ENCODE peak calls at places on chromosomes 7 and 10, in five cellular contexts. Q, W, E, B and U are unnamed samples.

GRCh38 chr10:35854661-35855060 is 212.6 kb upstream of the FZD8 start:
- DNase-seq in W (no peak), E (no peak), B (no peak), Q (no peak), U (no peak)

GRCh38 chr7:91351374-91351773 is 87.1 kb downstream of the FZD1 start:
- DNase-seq in E (no peak), W (no peak), B (no peak), Q (no peak), U (no peak)

GRCh38 chr10:102718220-102718619 is 3.8 kb downstream of the SFXN2 start:
- DNase-seq in W (no peak), E (no peak), B (no peak), Q (no peak), U (no peak)

GRCh38 chr10:114367041-114367675 is 37.1 kb downstream of the AFAP1L2 start:
- DNase-seq in B (no peak), W (no peak), Q (no peak), E (peak; percentile 28), U (no peak)

GRCh38 chr7:135889823-135890222 is 87.3 kb downstream of the MTPN start:
- DNase-seq in B (no peak), E (no peak), Q (no peak), W (no peak), U (no peak)

GRCh38 chr7:84193787-84194186 is 802 bp downstream of the SEMA3A start:
- DNase-seq in W (no peak), E (no peak), B (no peak), Q (no peak), U (no peak)

GRCh38 chr7:43757073-43757720 is 1.3 kb upstream of the BLVRA start:
- DNase-seq in W (no peak), B (no peak), Q (no peak), E (no peak), U (no peak)

GRCh38 chr7:30740417-30741181 is 11.3 kb upstream of the INMT start:
- DNase-seq in Q (peak; percentile 79), B (peak; percentile 74), W (peak; percentile 83), E (peak; percentile 87), U (peak; percentile 84)

GRCh38 chr7:70512144-70512543 is 619.8 kb upstream of the GALNT17 start:
- DNase-seq in B (no peak), W (no peak), E (no peak), Q (no peak), U (no peak)

GRCh38 chr10:126663328-126663727 is 7.2 kb downstream of the C10orf90 start:
- DNase-seq in E (no peak), W (no peak), Q (peak; percentile 49), B (peak; percentile 54), U (no peak)

DNA sequence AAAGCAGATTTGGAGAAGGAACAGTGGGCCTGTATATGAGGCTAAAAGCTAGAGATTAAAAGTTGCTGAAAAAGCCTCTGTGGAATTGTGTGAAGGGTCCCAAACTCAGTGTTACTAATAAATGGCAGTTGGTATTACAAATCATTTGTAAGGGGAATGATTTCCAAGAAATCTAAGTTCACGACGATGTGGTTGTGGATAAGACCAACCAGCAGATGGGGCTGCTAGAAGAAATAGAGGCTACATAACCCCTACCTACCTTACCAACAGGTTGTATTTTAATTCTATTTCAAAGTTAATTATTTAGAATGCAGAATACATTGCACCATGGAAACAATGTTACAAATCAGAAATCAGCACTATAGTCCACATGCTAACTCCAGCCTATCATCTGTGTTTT is 377.1 kb downstream of the HPSE2 start:
- DNase-seq in B (no peak), W (no peak), E (no peak), Q (no peak), U (no peak)
- TF ChIP-seq CTCF in B (no peak), W (no peak), E (no peak), Q (no peak), U (no peak)

GRCh38 chr7:46685051-46685450 is 764.0 kb upstream of the IGFBP3 start:
- DNase-seq in B (no peak), Q (no peak), W (no peak), E (no peak), U (no peak)
- TF ChIP-seq CTCF in B (peak; percentile 15), Q (no peak), W (no peak), E (no peak), U (no peak)

DNA sequence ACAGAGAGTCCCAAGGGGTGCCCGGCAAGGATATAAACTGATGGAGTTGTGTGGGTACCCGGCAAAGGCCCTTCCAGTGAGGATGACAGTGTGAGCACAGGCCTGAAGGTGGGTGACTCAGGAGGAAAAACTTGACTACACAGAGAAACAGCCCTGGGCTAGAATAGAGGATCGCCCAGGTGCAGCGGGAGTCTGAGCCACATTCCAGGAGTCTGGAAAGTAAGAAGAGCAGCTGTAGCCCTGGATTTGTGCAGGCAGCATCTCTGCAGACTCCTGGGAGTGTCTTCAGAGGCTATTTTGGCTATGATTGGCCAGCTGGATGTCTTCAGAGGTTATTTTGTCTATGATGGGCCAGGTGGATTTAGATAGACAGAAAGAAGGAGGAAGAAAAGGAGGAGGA is 367.6 kb upstream of the MKI67 start:
- DNase-seq in W (no peak), E (no peak), B (no peak), Q (no peak), U (no peak)
- TF ChIP-seq CTCF in W (no peak), E (no peak), B (no peak), Q (no peak), U (no peak)

GRCh38 chr7:104926189-104926904 is 87.7 kb upstream of the KMT2E start:
- DNase-seq in B (no peak), W (no peak), E (no peak), Q (no peak), U (no peak)

GRCh38 chr7:104923010-104923421 is 91.0 kb upstream of the KMT2E start:
- DNase-seq in Q (peak; percentile 74), B (peak; percentile 54), E (peak; percentile 63), W (peak; percentile 89), U (peak; percentile 73)

GRCh38 chr7:104926905-104927454 is 87.0 kb upstream of the KMT2E start:
- DNase-seq in Q (no peak), E (no peak), W (no peak), B (no peak), U (no peak)

GRCh38 chr7:104921596-104921995 is 92.4 kb upstream of the KMT2E start:
- DNase-seq in Q (no peak), W (no peak), E (no peak), B (no peak), U (no peak)

GRCh38 chr7:104922187-104923009 is 91.6 kb upstream of the KMT2E start:
- DNase-seq in W (no peak), B (no peak), Q (no peak), E (no peak), U (no peak)
- TF ChIP-seq CTCF in W (no peak), B (no peak), Q (no peak), E (no peak), U (no peak)

GRCh38 chr10:101290415-101290814 is 61.2 kb upstream of the LBX1 start:
- DNase-seq in E (no peak), Q (no peak), W (no peak), B (no peak), U (no peak)

GRCh38 chr10:101289541-101289940 is 60.3 kb upstream of the LBX1 start:
- DNase-seq in B (no peak), W (no peak), Q (no peak), E (no peak), U (no peak)

GRCh38 chr10:101287183-101287830 is 58.0 kb upstream of the LBX1 start:
- DNase-seq in Q (no peak), B (no peak), E (no peak), W (no peak), U (no peak)

GRCh38 chr10:101286248-101287046 is 57.2 kb upstream of the LBX1 start:
- DNase-seq in B (no peak), Q (no peak), E (no peak), W (no peak), U (no peak)

GRCh38 chr10:101287922-101288638 is 58.8 kb upstream of the LBX1 start:
- DNase-seq in W (no peak), Q (no peak), E (no peak), B (no peak), U (peak; percentile 63)
- TF ChIP-seq CTCF in W (no peak), Q (no peak), E (no peak), B (peak; percentile 22), U (no peak)

GRCh38 chr7:128404826-128405344 is 4.9 kb downstream of the IMPDH1 start:
- DNase-seq in Q (no peak), E (no peak), W (no peak), B (no peak), U (no peak)
- TF ChIP-seq CTCF in Q (no peak), E (no peak), W (no peak), B (peak; percentile 24), U (no peak)

DNA sequence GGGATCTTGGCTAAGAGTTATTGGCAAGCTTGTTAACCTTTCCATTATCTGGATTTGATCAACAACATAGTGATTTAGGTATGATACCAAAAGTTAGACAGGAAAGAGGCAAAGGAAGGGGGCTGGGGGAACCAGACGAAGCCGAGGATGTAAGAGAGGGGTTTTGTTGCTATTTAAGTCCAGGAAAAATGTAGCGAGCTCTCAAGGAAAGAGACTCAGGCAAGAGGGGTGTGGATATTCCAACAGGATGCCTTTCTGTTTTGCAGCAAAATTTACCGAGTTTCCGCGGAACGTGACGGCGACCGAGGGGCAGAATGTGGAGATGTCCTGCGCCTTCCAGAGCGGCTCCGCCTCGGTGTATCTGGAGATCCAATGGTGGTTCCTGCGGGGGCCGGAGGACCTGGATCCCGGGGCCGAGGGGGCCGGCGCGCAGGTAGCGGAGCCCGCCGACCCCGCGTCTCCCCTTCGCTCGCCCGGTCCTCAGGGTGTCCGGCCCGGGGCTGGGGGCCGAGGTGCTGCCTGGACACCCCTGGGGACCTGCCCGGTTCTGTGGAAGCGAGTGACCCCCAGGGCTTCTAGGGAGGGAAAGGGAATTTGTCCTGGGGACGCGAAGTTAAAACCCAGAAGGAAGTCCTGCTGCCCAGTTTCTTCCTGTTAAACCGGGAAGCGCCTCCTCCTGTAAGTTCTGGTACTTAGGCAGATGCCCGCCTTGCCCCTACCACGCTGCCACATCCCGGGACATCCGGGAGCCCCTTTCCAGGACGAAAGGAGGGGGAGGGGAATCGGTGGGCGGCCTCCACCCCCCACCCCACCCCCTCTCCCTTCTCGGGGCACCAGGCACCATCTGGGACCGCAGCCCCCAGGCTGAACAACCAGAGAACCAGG is 2.4 kb downstream of the VSTM2A start:
- DNase-seq in Q (no peak), B (no peak), W (no peak), E (no peak), U (peak; percentile 25)
- TF ChIP-seq CTCF in Q (no peak), B (no peak), W (no peak), E (no peak), U (no peak)